ENCODE peak calls at places on chromosomes 1 and 21, in five cellular contexts. One of them, this sample, is unnamed.

GRCh38 chr1:10613340-10613739 is 138.6 kb downstream of the PEX14 start:
- DNase-seq in GM20000: no peak
- DNase-seq in lung: no peak
- DNase-seq in substantia nigra: no peak
- DNase-seq in MM.1S: no peak
- DNase-seq in this sample: no peak

GRCh38 chr1:905811-906531 is 17.8 kb upstream of the SAMD11 start:
- DNase-seq in GM20000: peak
- DNase-seq in lung: peak
- DNase-seq in substantia nigra: no peak
- DNase-seq in MM.1S: no peak
- DNase-seq in this sample: peak

GRCh38 chr1:34825455-34826081 is 32.8 kb downstream of the GJA4 start:
- DNase-seq in GM20000: no peak
- DNase-seq in lung: peak
- DNase-seq in substantia nigra: no peak
- DNase-seq in MM.1S: no peak
- DNase-seq in this sample: peak

GRCh38 chr21:38159355-38159754 is 97.4 kb upstream of the KCNJ15 start:
- DNase-seq in GM20000: peak
- DNase-seq in lung: peak
- DNase-seq in substantia nigra: peak
- DNase-seq in MM.1S: peak
- DNase-seq in this sample: peak

GRCh38 chr1:9473032-9473792 is 66.1 kb upstream of the SLC25A33 start:
- DNase-seq in GM20000: no peak
- DNase-seq in lung: peak
- DNase-seq in substantia nigra: no peak
- DNase-seq in MM.1S: no peak
- DNase-seq in this sample: no peak

GRCh38 chr1:150661156-150661555 is 31.7 kb upstream of the ENSA start:
- DNase-seq in GM20000: no peak
- DNase-seq in lung: no peak
- DNase-seq in substantia nigra: no peak
- DNase-seq in MM.1S: no peak
- DNase-seq in this sample: no peak

GRCh38 chr1:15411593-15412487 is 2.2 kb downstream of the EFHD2 start:
- DNase-seq in GM20000: peak
- DNase-seq in lung: peak
- DNase-seq in substantia nigra: no peak
- DNase-seq in MM.1S: no peak
- DNase-seq in this sample: no peak

GRCh38 chr1:157580179-157580827 is 17.6 kb downstream of the FCRL4 start:
- DNase-seq in GM20000: peak
- DNase-seq in lung: peak
- DNase-seq in substantia nigra: no peak
- DNase-seq in MM.1S: peak
- DNase-seq in this sample: peak

GRCh38 chr1:147665521-147665920 is 4.8 kb downstream of the ACP6 start:
- DNase-seq in GM20000: no peak
- DNase-seq in lung: no peak
- DNase-seq in substantia nigra: no peak
- DNase-seq in MM.1S: no peak
- DNase-seq in this sample: no peak

GRCh38 chr1:34547043-34547674 is 207.7 kb upstream of the GJB5 start:
- DNase-seq in GM20000: no peak
- DNase-seq in lung: no peak
- DNase-seq in substantia nigra: no peak
- DNase-seq in MM.1S: no peak
- DNase-seq in this sample: no peak

GRCh38 chr1:110874303-110875215 is 1.6 kb downstream of the CD53 start:
- DNase-seq in GM20000: no peak
- DNase-seq in lung: no peak
- DNase-seq in substantia nigra: no peak
- DNase-seq in MM.1S: peak
- DNase-seq in this sample: no peak

GRCh38 chr1:183138301-183138700 is 47.8 kb upstream of the LAMC2 start:
- DNase-seq in GM20000: no peak
- DNase-seq in lung: no peak
- DNase-seq in substantia nigra: no peak
- DNase-seq in MM.1S: no peak
- DNase-seq in this sample: no peak

GRCh38 chr1:118294817-118295486 is 109.9 kb upstream of the SPAG17 start:
- DNase-seq in GM20000: no peak
- DNase-seq in lung: no peak
- DNase-seq in substantia nigra: no peak
- DNase-seq in MM.1S: no peak
- DNase-seq in this sample: no peak

GRCh38 chr1:215474940-215475339 is 92.2 kb upstream of the KCTD3 start:
- DNase-seq in GM20000: no peak
- DNase-seq in lung: no peak
- DNase-seq in substantia nigra: no peak
- DNase-seq in MM.1S: no peak
- DNase-seq in this sample: no peak

GRCh38 chr1:173715538-173715844 is 710 bp downstream of the KLHL20 start:
- DNase-seq in GM20000: no peak
- DNase-seq in lung: no peak
- DNase-seq in substantia nigra: no peak
- DNase-seq in MM.1S: no peak
- DNase-seq in this sample: no peak

GRCh38 chr21:14530574-14530973 is 15.5 kb downstream of the SAMSN1 start:
- DNase-seq in GM20000: no peak
- DNase-seq in lung: no peak
- DNase-seq in substantia nigra: no peak
- DNase-seq in MM.1S: no peak
- DNase-seq in this sample: no peak

GRCh38 chr1:158112994-158113758 is 67.5 kb upstream of the CD1D start:
- DNase-seq in GM20000: peak
- DNase-seq in lung: no peak
- DNase-seq in substantia nigra: peak
- DNase-seq in MM.1S: peak
- DNase-seq in this sample: peak

GRCh38 chr1:77948841-77949424 is 29.9 kb downstream of the FUBP1 start:
- DNase-seq in GM20000: no peak
- DNase-seq in lung: no peak
- DNase-seq in substantia nigra: no peak
- DNase-seq in MM.1S: no peak
- DNase-seq in this sample: no peak

GRCh38 chr1:25744140-25744581 is 55.8 kb upstream of the SELENON start:
- DNase-seq in GM20000: no peak
- DNase-seq in lung: peak
- DNase-seq in substantia nigra: peak
- DNase-seq in MM.1S: no peak
- DNase-seq in this sample: no peak

GRCh38 chr1:34870395-34870794 is 10.8 kb upstream of the SMIM12 start:
- DNase-seq in GM20000: no peak
- DNase-seq in lung: no peak
- DNase-seq in substantia nigra: no peak
- DNase-seq in MM.1S: no peak
- DNase-seq in this sample: no peak

GRCh38 chr1:61226791-61227567 is 144.6 kb downstream of the NFIA start:
- DNase-seq in GM20000: no peak
- DNase-seq in lung: no peak
- DNase-seq in substantia nigra: no peak
- DNase-seq in MM.1S: no peak
- DNase-seq in this sample: no peak

GRCh38 chr1:210646258-210646616 is 317.5 kb downstream of the HHAT start:
- DNase-seq in GM20000: no peak
- DNase-seq in lung: no peak
- DNase-seq in substantia nigra: no peak
- DNase-seq in MM.1S: no peak
- DNase-seq in this sample: no peak